ENCODE peak calls at places on chromosomes 16 and 17, in seven cellular contexts. G is GM12878, Q is ovary, P is HepG2, N is H1, D is sigmoid colon, J is upper lobe of left lung. M is an unnamed sample. For H3K4me1 and H3K36me3, the result is how much of the 10 kb centered on the place peaks cover.

GRCh38 chr16:89119161-89119621 is 25.5 kb downstream of the ACSF3 start:
- DNase-seq in G (no peak), Q (no peak), P (no peak), N (no peak), D (no peak), J (no peak), M (no peak)

GRCh38 chr17:57174591-57174990 is 81.7 kb upstream of the MSI2 start:
- DNase-seq in G (peak), Q (no peak), P (no peak), N (no peak), D (no peak), J (no peak), M (no peak)

GRCh38 chr16:21566891-21567414 is 32.4 kb upstream of the METTL9 start:
- DNase-seq in G (no peak), Q (no peak), P (no peak), N (no peak), D (peak), J (no peak), M (no peak)

GRCh38 chr16:12951392-12951791 is 50.0 kb downstream of the SHISA9 start:
- DNase-seq in G (no peak), Q (no peak), P (no peak), N (no peak), D (no peak), J (no peak), M (no peak)

GRCh38 chr17:64679710-64680216 is 17.7 kb upstream of the SMURF2 start:
- DNase-seq in G (no peak), Q (no peak), P (peak), N (no peak), D (no peak), J (no peak), M (no peak)

GRCh38 chr16:19860146-19861030 is 24.3 kb downstream of the GPRC5B start:
- DNase-seq in G (no peak), Q (no peak), P (no peak), N (no peak), D (peak), J (no peak), M (no peak)

GRCh38 chr17:38705803-38706624 is 941 bp downstream of the MLLT6 start:
- DNase-seq in G (no peak), Q (peak), P (peak), N (peak), D (peak), J (peak), M (peak)

GRCh38 chr16:64428463-64428862 is 693.4 kb downstream of the CDH11 start:
- DNase-seq in G (no peak), Q (no peak), P (no peak), N (no peak), D (no peak), J (no peak), M (no peak)

GRCh38 chr17:36849871-36850348 is 87.4 kb upstream of the LHX1 start:
- DNase-seq in G (peak), Q (no peak), P (no peak), N (no peak), D (no peak), J (no peak), M (no peak)

GRCh38 chr17:75315541-75316243 is 26.5 kb upstream of the SLC25A19 start:
- DNase-seq in G (no peak), Q (no peak), P (no peak), N (no peak), D (no peak), J (peak), M (no peak)

GRCh38 chr17:81137248-81137647 is 28.1 kb upstream of the PVALEF start:
- DNase-seq in G (no peak), Q (no peak), P (no peak), N (no peak), D (no peak), J (no peak), M (no peak)

GRCh38 chr17:4948166-4948996 is at the start of gene PFN1:
- DNase-seq in G (peak), Q (peak), P (peak), N (peak), D (peak), J (peak), M (peak)

GRCh38 chr16:73017321-73017720 is 30.6 kb downstream of the ZFHX3 start:
- DNase-seq in G (no peak), Q (no peak), P (no peak), N (no peak), D (peak), J (no peak), M (no peak)

GRCh38 chr17:41178341-41178740 is 320 bp upstream of the KRTAP4-2 start:
- DNase-seq in G (no peak), Q (no peak), P (no peak), N (no peak), D (no peak), J (no peak), M (no peak)

GRCh38 chr17:79679631-79680340 is 51.0 kb upstream of the ENPP7 start:
- DNase-seq in G (no peak), Q (no peak), P (no peak), N (no peak), D (no peak), J (no peak), M (no peak)

GRCh38 chr17:73553311-73553710 is 90.9 kb downstream of the SDK2 start:
- DNase-seq in G (no peak), Q (no peak), P (no peak), N (no peak), D (no peak), J (no peak), M (no peak)

GRCh38 chr16:35746963-35747657 is 2287.7 kb downstream of the TP53TG3F start:
- DNase-seq in G (no peak), Q (no peak), P (no peak), N (no peak), D (no peak), J (no peak), M (no peak)

GRCh38 chr16:71413341-71413740 is 28.5 kb downstream of the TLE7 start:
- DNase-seq in G (no peak), Q (no peak), P (no peak), N (no peak), D (no peak), J (no peak), M (no peak)

GRCh38 chr17:8041249-8041928 is 2.5 kb downstream of the ALOX15B start:
- DNase-seq in G (no peak), Q (no peak), P (peak), N (no peak), D (no peak), J (peak), M (peak)

GRCh38 chr17:4696432-4696796 is 7.5 kb downstream of the PELP1 start:
- DNase-seq in G (peak), Q (no peak), P (no peak), N (no peak), D (peak), J (no peak), M (no peak)

GRCh38 chr17:52124993-52125392 is 33.5 kb downstream of the CA10 start:
- DNase-seq in G (no peak), Q (no peak), P (no peak), N (no peak), D (no peak), J (no peak), M (no peak)

GRCh38 chr16:11273721-11274324 is 394 bp upstream of the PRM3 start:
- DNase-seq in G (no peak), Q (no peak), P (peak), N (no peak), D (no peak), J (no peak), M (no peak)

GRCh38 chr16:79639576-79640311 is 39.2 kb upstream of the MAF start:
- DNase-seq in G (no peak), Q (no peak), P (no peak), N (no peak), D (no peak), J (no peak), M (no peak)

GRCh38 chr17:61159415-61159814 is 240.2 kb upstream of the TBX2 start:
- DNase-seq in G (no peak), Q (no peak), P (no peak), N (no peak), D (no peak), J (no peak), M (no peak)

GRCh38 chr16:22314661-22315626 is 17.7 kb downstream of the POLR3E start:
- DNase-seq in G (no peak), Q (no peak), P (no peak), N (no peak), D (no peak), J (no peak), M (no peak)

DNA sequence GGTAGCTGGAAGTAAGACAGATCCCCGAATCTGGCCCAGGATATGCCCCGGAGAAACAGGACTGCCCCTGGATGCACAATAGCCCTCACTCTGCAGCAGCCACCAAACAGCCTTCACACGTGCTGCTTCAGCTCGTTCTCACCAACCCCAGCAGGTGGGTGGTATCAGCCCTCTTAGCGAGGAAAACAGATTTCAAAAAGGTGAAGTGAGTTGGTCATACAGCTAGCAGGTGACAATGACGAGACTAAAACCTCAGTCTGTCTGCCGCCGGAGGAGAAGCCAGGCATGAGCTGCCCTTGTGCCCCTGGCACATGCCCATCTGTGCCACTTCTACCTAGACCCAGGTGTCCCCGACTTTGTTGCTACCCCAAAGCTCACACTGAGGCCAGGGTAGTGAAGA is 92.4 kb downstream of the YPEL2 start:
- DNase-seq in G (no peak), Q (peak), P (no peak), N (no peak), D (no peak), J (no peak), M (no peak)
- H3K4me1 ChIP-seq in G (under half), Q (under half), P (half or more), N (under half), D (half or more), J (under half), M (under half)

GRCh38 chr17:77281904-77282367 is 141.2 kb downstream of the SEC14L1 start:
- DNase-seq in G (no peak), Q (no peak), P (no peak), N (peak), D (no peak), J (peak), M (no peak)

GRCh38 chr17:77281024-77281903 is 140.5 kb downstream of the SEC14L1 start:
- DNase-seq in G (no peak), Q (peak), P (peak), N (peak), D (peak), J (peak), M (no peak)

GRCh38 chr17:77282524-77283515 is 142.1 kb downstream of the SEC14L1 start:
- DNase-seq in G (peak), Q (no peak), P (peak), N (no peak), D (peak), J (peak), M (no peak)

GRCh38 chr17:77280304-77280910 is 139.6 kb downstream of the SEC14L1 start:
- DNase-seq in G (no peak), Q (peak), P (no peak), N (peak), D (no peak), J (no peak), M (no peak)

DNA sequence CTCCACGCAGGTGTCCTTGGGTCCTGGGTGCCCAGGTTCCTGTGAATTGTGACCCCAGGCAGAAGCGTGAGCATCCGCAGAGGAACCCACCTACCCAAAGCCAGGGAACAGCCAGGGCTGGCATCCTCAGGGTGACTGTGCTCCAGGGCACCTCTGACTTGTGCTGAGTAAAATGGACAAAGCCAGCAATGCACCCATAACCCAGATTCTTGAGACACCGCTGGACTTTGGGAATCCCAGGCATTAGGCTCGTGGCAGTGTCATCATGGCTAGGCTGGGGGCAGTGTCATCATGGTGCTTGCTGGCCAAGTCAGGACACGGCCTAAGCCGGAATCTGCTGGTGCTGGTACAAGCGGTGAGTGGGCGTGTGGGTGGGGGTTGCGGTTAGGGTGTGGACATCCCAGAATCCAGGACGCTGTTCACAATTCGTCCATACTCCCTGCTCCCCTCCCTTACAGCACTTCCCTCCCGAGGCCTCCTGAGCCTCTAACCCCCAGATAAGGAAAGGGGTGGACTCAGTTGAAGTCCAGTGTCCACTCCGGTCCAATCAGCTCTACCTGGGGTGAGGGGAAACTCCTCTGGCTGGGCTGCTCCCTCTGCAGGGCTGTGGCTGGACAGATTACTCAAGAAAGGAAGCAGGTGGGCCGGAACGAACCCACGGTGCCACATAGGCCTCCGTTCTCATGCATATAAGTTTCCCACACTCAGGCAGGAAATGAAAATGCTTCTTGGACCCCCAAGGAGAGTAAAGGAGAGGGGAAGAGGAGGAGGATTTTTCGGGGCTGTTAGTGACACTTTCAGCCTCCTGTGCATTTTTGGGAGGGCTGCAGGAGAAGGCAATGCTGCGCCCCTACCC is 138.9 kb downstream of the SEC14L1 start:
- DNase-seq in G (no peak), Q (no peak), P (peak), N (no peak), D (no peak), J (peak), M (no peak)
- TF ChIP-seq EP300 in G (no peak), Q (no peak), P (peak), N (no peak), D (no peak), J (no peak), M (no peak)

DNA sequence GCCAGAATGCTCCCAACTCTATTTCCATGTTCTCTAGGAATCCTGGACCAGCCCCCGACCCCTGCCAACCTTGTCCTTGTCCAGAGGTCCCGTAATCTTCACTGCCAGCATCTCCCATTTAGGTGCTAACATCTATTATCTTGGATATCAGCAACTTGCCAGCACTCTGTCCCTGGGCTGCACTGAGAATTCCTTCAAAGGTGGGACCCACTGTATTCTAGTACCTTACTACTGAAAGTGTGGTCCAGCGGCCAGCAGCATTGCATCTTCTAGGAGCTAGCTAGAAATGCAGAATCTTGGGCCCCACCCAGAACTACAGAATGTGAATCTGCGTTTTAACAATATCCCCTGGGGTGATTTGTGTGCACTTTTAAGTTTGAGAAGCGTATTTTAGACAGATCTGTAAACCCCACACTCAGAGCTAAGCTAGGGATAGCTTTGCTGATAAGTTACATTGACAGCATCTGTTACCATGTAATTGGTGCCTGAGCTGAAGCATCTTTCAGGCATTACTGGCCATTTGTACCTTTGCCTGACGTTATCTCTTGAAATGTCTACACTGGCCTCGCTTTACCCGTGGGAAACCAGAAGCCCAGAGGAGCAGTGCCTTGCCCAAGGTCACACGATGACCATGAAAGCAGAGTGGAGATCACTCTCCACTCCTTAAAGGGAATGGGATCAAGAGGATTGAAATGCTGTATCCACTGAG is 8.3 kb downstream of the ABAT start:
- DNase-seq in G (no peak), Q (no peak), P (no peak), N (no peak), D (no peak), J (no peak), M (no peak)
- H3K36me3 ChIP-seq in G (under half), Q (under half), P (under half), N (under half), D (under half), J (under half), M (under half)

DNA sequence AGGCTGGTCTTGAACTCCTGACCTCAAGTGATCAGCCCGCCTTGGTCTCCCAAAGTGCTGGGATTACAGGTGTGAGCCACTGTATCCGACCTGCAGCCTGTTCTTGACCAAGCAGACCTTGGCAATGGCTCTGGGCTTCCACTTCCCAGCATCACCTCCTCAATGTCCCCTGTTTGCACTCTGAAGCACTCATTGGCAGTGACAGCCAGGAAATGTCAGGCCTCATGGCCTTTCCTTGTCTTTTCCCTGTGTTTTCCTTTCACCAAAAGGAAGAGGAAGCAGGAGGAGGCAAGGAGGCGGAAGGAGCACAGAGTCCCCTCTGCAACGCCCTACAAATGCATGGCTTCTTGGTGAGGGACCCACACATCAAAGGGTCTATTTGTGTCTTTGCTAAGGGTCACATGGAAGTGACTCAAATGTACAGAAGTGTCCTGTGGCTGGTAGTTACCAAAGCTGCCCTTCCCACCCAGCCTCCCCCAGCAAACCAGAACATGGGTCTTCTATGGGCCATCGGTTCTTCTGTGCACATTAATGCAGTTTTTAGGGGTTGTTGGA is 61.0 kb downstream of the WIPI1 start:
- DNase-seq in G (no peak), Q (no peak), P (no peak), N (peak), D (peak), J (no peak), M (no peak)
- H3K4me1 ChIP-seq in G (under half), Q (under half), P (half or more), N (under half), D (under half), J (under half), M (under half)

GRCh38 chr17:12022310-12022709 is 1.6 kb downstream of the MAP2K4 start:
- DNase-seq in G (no peak), Q (no peak), P (no peak), N (no peak), D (no peak), J (no peak), M (no peak)

GRCh38 chr17:12024332-12024731 is 3.7 kb downstream of the MAP2K4 start:
- DNase-seq in G (no peak), Q (no peak), P (peak), N (no peak), D (no peak), J (no peak), M (no peak)

GRCh38 chr17:12021604-12022003 is 927 bp downstream of the MAP2K4 start:
- DNase-seq in G (no peak), Q (no peak), P (no peak), N (no peak), D (no peak), J (no peak), M (no peak)

GRCh38 chr17:12020595-12021590 is at the start of gene MAP2K4:
- DNase-seq in G (peak), Q (peak), P (peak), N (peak), D (peak), J (peak), M (peak)
- TF ChIP-seq EP300 in G (no peak), Q (no peak), P (no peak), N (no peak), D (no peak), J (no peak), M (peak)

DNA sequence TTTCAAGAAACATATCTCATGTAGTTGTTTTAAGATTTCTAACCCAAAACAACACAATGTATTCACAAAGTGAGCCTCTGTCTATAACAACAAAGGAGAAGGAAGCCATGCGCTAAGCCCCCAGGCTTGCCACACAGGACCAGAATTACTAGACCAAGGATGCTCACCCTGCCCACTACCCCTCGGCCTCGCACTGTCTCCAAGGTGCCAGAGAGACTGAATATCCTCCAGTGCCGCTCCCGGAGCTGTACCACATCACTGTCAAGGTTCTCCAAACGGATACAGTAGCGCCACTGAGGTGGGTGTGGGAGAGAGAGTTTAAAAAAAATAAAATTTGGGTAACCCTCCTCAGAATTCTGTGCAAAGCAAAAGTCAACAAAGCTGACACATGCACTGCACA is 7.1 kb downstream of the POLDIP2 start:
- DNase-seq in G (no peak), Q (no peak), P (no peak), N (no peak), D (no peak), J (no peak), M (no peak)
- H3K36me3 ChIP-seq in G (under half), Q (under half), P (half or more), N (half or more), D (half or more), J (under half), M (half or more)

GRCh38 chr16:25735645-25736044 is 43.9 kb downstream of the HS3ST4 start:
- DNase-seq in G (no peak), Q (no peak), P (no peak), N (no peak), D (no peak), J (no peak), M (no peak)

GRCh38 chr16:25730396-25730795 is 38.6 kb downstream of the HS3ST4 start:
- DNase-seq in G (no peak), Q (no peak), P (no peak), N (no peak), D (no peak), J (no peak), M (no peak)

GRCh38 chr16:25729188-25729587 is 37.4 kb downstream of the HS3ST4 start:
- DNase-seq in G (no peak), Q (no peak), P (no peak), N (no peak), D (no peak), J (no peak), M (no peak)

DNA sequence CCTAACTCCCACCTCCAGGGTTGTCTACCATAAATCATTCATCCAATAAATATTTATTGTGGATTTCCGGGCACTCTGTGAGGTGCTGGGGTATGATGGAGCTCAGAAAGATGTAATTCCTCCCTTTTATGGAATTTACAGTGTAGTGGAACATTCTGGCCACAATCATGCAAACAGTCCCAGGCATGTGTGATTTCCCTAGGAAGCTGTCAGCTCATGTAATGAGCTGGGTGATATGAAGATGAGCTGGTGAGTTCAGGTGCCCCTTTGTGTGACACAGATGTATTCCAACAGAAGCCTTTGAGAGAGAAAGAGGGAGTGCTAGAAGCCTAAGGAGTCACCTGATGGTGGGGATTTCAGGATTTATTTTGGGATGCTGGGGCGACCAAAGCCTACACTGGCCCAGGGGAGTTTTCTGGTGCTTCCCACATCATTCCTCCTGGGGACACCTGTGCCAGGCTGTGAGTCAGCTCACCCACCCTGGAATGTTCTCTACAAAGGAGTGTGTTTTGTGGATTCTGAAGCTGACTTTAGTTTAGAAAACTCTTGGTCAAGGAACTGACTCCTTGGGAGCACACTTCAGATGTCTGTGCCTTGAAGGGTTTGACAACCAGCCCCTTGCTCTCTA is 42.8 kb downstream of the HS3ST4 start:
- DNase-seq in G (no peak), Q (no peak), P (no peak), N (no peak), D (no peak), J (no peak), M (no peak)
- H3K4me1 ChIP-seq in G (under half), Q (under half), P (under half), N (under half), D (under half), J (under half), M (under half)